ENCODE peak calls at places on chromosomes 12 and 14, in eight cellular contexts. G is endothelial cell, H is nephron progenitor cell, W is uterus, S is OCI-LY7, B is tibial nerve, R is body of pancreas, Q is fibroblast of villous mesenchyme. C is an unnamed sample.
A peak's percentile ranks its signal among the peaks of the same experiment; 100 is the strongest.

GRCh38 chr14:100902295-100902694 is 1.2 kb downstream of the RTL1 start:
- DNase-seq in G (no peak), H (no peak), W (no peak), S (peak; percentile 5), B (no peak), R (no peak), Q (no peak), C (no peak)

GRCh38 chr12:53223391-53224267 is 8.4 kb downstream of the RARG start:
- DNase-seq in G (no peak), H (no peak), W (no peak), S (no peak), B (peak; percentile 31), R (no peak), Q (peak; percentile 54), C (peak; percentile 78)

GRCh38 chr12:1518763-1519516 is 75.4 kb downstream of the FBXL14 start:
- DNase-seq in G (no peak), H (no peak), W (no peak), S (no peak), B (no peak), R (no peak), Q (peak; percentile 65), C (peak; percentile 54)

GRCh38 chr12:52924764-52925716 is 20.2 kb upstream of the KRT8 start:
- DNase-seq in G (no peak), H (no peak), W (peak; percentile 31), S (no peak), B (no peak), R (peak; percentile 53), Q (peak; percentile 95), C (no peak)

GRCh38 chr12:93191956-93192355 is 185.8 kb upstream of the NUDT4 start:
- DNase-seq in G (no peak), H (no peak), W (no peak), S (no peak), B (peak; percentile 25), R (no peak), Q (no peak), C (peak; percentile 77)

GRCh38 chr14:53432378-53432802 is 279.3 kb upstream of the DDHD1 start:
- DNase-seq in G (peak; percentile 28), H (peak; percentile 48), W (no peak), S (peak; percentile 41), B (no peak), R (no peak), Q (peak; percentile 63), C (no peak)

GRCh38 chr14:23009939-23010718 is at the start of gene C14orf93:
- DNase-seq in G (peak; percentile 70), H (peak; percentile 74), W (peak; percentile 81), S (peak; percentile 86), B (peak; percentile 60), R (peak; percentile 90), Q (peak; percentile 42), C (peak; percentile 90)

GRCh38 chr12:103884316-103884715 is 43.3 kb upstream of the NT5DC3 start:
- DNase-seq in G (no peak), H (no peak), W (no peak), S (peak; percentile 61), B (no peak), R (no peak), Q (peak; percentile 64), C (no peak)

GRCh38 chr12:4308334-4308960 is 12.6 kb upstream of the TIGAR start:
- DNase-seq in G (no peak), H (no peak), W (no peak), S (no peak), B (no peak), R (no peak), Q (no peak), C (no peak)

GRCh38 chr14:99252940-99253868 is 18.8 kb downstream of the BCL11B start:
- DNase-seq in G (no peak), H (no peak), W (no peak), S (no peak), B (no peak), R (no peak), Q (no peak), C (peak; percentile 48)

GRCh38 chr12:50032516-50033316 is 7.4 kb upstream of the RACGAP1 start:
- DNase-seq in G (peak; percentile 42), H (peak; percentile 45), W (no peak), S (no peak), B (no peak), R (no peak), Q (no peak), C (peak; percentile 52)

GRCh38 chr14:90818715-90819114 is 2.5 kb upstream of the TTC7B start:
- DNase-seq in G (no peak), H (no peak), W (no peak), S (no peak), B (no peak), R (no peak), Q (no peak), C (no peak)
- TF ChIP-seq CTCF in G (no peak), H (no peak), W (no peak), S (no peak), B (no peak), R (no peak), Q (no peak), C (no peak)

GRCh38 chr12:15928345-15928744 is 17.2 kb downstream of the DERA start:
- DNase-seq in G (no peak), H (no peak), W (no peak), S (no peak), B (no peak), R (no peak), Q (peak; percentile 60), C (no peak)

GRCh38 chr12:15928870-15929571 is 17.9 kb downstream of the DERA start:
- DNase-seq in G (no peak), H (peak; percentile 25), W (no peak), S (no peak), B (no peak), R (peak; percentile 67), Q (no peak), C (no peak)

GRCh38 chr12:15932975-15933374 is 21.8 kb downstream of the DERA start:
- DNase-seq in G (no peak), H (no peak), W (no peak), S (no peak), B (no peak), R (no peak), Q (no peak), C (no peak)

GRCh38 chr12:15933751-15934150 is 22.6 kb downstream of the DERA start:
- DNase-seq in G (no peak), H (no peak), W (no peak), S (no peak), B (no peak), R (no peak), Q (no peak), C (no peak)

GRCh38 chr12:15931590-15932053 is 20.5 kb downstream of the DERA start:
- DNase-seq in G (no peak), H (peak; percentile 12), W (no peak), S (peak; percentile 39), B (no peak), R (no peak), Q (no peak), C (no peak)
- TF ChIP-seq CTCF in G (no peak), H (peak; percentile 28), W (no peak), S (peak; percentile 60), B (no peak), R (no peak), Q (peak; percentile 5), C (no peak)

GRCh38 chr14:50260511-50260910 is 29.1 kb upstream of the SOS2 start:
- DNase-seq in G (peak; percentile 16), H (no peak), W (no peak), S (peak; percentile 58), B (peak; percentile 14), R (peak; percentile 9), Q (peak; percentile 52), C (no peak)
- TF ChIP-seq CTCF in G (peak; percentile 45), H (no peak), W (peak; percentile 21), S (peak; percentile 77), B (peak; percentile 28), R (peak; percentile 23), Q (peak; percentile 75), C (peak; percentile 55)

GRCh38 chr12:75289678-75290200 is 40.4 kb downstream of the CAPS2 start:
- DNase-seq in G (no peak), H (no peak), W (no peak), S (no peak), B (no peak), R (no peak), Q (peak; percentile 14), C (no peak)
- TF ChIP-seq CTCF in G (no peak), H (no peak), W (peak; percentile 32), S (peak; percentile 45), B (no peak), R (peak; percentile 32), Q (peak; percentile 36), C (no peak)

GRCh38 chr12:12156835-12157234 is 86.1 kb downstream of the BCL2L14 start:
- DNase-seq in G (no peak), H (no peak), W (no peak), S (no peak), B (no peak), R (no peak), Q (no peak), C (no peak)
- TF ChIP-seq CTCF in G (no peak), H (no peak), W (no peak), S (no peak), B (no peak), R (no peak), Q (no peak), C (no peak)

C was measured in tibial artery.